ENCODE peak calls at places on chromosomes 7 and 10, in five cellular contexts. I is natural killer cell, Y is upper lobe of left lung, B is HepG2, L is Panc1. Z is an unnamed sample.

GRCh38 chr10:7410306-7410799 is 481 bp downstream of the SFMBT2 start:
- ATAC-seq in I (peak), Y (no peak), B (peak), L (peak), Z (no peak)

GRCh38 chr10:13587367-13587766 is 602 bp downstream of the PRPF18 start:
- ATAC-seq in I (no peak), Y (peak), B (peak), L (peak), Z (no peak)

GRCh38 chr7:124667312-124667711 is 98.3 kb downstream of the GPR37 start:
- ATAC-seq in I (no peak), Y (no peak), B (no peak), L (no peak), Z (no peak)

GRCh38 chr10:64519427-64519826 is 998.2 kb downstream of the REEP3 start:
- ATAC-seq in I (no peak), Y (no peak), B (no peak), L (no peak), Z (no peak)

GRCh38 chr7:29825750-29826529 is 19.6 kb downstream of the WIPF3 start:
- ATAC-seq in I (peak), Y (no peak), B (no peak), L (no peak), Z (no peak)

GRCh38 chr10:8048281-8049008 is 6.0 kb upstream of the GATA3 start:
- ATAC-seq in I (peak), Y (no peak), B (no peak), L (no peak), Z (peak)

GRCh38 chr7:92875171-92875570 is 38.8 kb upstream of the CDK6 start:
- ATAC-seq in I (no peak), Y (no peak), B (no peak), L (no peak), Z (no peak)

GRCh38 chr7:140640727-140641531 is at the start of gene DENND2A:
- ATAC-seq in I (peak), Y (no peak), B (peak), L (peak), Z (peak)

GRCh38 chr7:112707655-112708054 is 82.5 kb downstream of the TMEM168 start:
- ATAC-seq in I (no peak), Y (no peak), B (no peak), L (no peak), Z (no peak)

GRCh38 chr7:118289476-118289875 is 65.0 kb downstream of the ANKRD7 start:
- ATAC-seq in I (no peak), Y (no peak), B (no peak), L (no peak), Z (no peak)

GRCh38 chr7:37191797-37192196 is 256.9 kb downstream of the ELMO1 start:
- ATAC-seq in I (no peak), Y (no peak), B (peak), L (no peak), Z (no peak)

GRCh38 chr7:116650436-116650835 is 21.6 kb upstream of the MET start:
- ATAC-seq in I (no peak), Y (no peak), B (no peak), L (no peak), Z (no peak)

GRCh38 chr10:60777696-60778213 is 523 bp upstream of the CDK1 start:
- ATAC-seq in I (peak), Y (no peak), B (no peak), L (peak), Z (peak)

DNA sequence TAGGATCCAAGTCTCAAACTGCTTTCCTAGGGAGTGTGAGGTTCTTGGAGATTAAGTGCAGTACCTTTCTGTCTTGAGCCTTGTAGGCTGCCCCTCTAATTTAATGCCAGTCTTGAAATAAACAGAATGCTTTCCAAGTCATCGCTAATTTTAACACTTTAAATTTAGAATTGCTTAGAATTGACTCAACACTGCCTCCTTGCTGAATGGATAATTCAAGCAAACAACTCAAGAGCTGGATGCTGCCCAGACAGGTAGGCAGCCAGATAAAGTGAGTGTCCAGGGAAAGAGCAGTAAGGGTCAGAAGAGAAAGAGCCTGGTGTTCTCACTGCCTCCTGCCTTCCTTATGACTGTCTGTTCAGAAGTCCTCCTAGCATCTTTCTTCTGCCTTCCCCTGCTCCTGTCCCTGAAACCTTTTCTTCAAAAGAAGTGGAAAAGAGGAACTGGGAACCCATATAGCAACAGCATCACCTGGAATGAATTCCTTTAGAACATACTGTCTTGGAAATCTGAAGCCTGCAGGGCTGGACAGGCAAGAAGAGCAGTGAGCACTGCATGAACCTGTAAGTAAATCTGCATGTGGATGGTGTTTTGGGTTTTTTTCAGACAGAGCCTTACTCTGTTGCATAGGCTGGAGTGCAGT is 3.1 kb upstream of the GOT1 start:
- ATAC-seq in I (no peak), Y (no peak), B (no peak), L (no peak), Z (no peak)
- TF ChIP-seq CTCF in I (no peak), Y (no peak), B (peak), L (peak), Z (peak)

GRCh38 chr7:22544245-22544644 is 44.3 kb upstream of the STEAP1B start:
- ATAC-seq in I (no peak), Y (no peak), B (no peak), L (no peak), Z (no peak)
- TF ChIP-seq CTCF in I (no peak), Y (no peak), B (no peak), L (no peak), Z (no peak)

DNA sequence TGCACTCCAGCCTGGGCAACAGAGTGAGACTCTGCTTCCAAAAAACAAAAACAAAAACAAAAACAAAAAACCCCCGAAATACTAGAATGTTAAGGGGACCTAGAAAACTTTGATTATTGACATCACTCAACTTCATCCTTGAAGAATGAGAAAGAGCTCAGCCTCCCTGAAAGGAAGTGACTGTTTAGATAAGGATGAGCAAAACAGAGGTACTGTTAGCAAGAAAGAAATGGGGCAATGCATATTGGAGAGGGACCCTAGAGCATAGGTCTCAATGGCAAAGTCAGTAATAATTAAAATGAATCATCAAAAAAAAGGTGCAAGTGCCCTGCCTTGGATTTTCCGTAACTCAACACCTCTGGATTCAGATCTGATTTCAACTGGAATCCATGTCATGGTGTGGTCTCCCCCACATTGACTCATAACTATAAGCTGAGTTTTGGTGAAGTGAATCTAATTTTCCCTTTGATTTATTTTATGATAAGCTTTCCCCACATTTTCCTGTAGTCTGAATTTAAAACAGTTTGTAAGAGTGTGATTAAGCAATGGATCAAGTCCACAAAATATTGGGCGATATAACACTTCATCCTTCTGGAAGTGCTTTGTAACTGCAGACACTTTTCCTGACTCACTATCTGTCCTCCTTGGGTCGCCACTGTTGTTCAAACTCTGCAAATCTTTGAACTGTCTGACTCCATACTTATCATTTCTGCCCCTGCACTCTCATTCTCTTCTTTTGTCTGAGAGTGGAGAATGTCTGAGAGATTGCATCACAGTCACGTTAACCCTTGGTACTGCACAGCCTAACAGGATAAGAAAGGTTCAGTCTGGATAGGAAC is 224.8 kb upstream of the LYZL1 start:
- ATAC-seq in I (no peak), Y (no peak), B (no peak), L (no peak), Z (no peak)
- TF ChIP-seq CTCF in I (no peak), Y (no peak), B (no peak), L (no peak), Z (no peak)

GRCh38 chr7:44293561-44294324 is 31.7 kb downstream of the CAMK2B start:
- ATAC-seq in I (no peak), Y (no peak), B (no peak), L (no peak), Z (no peak)
- TF ChIP-seq CTCF in I (no peak), Y (no peak), B (no peak), L (no peak), Z (no peak)

GRCh38 chr10:126497672-126498071 is 109.4 kb upstream of the ADAM12 start:
- ATAC-seq in I (no peak), Y (no peak), B (no peak), L (no peak), Z (no peak)
- TF ChIP-seq CTCF in I (no peak), Y (no peak), B (no peak), L (no peak), Z (no peak)